ENCODE peak calls at places on chromosomes 4 and X, in eight cellular contexts. One of them, this sample, is unnamed.

GRCh38 chr4:176443646-176444409 is 124.1 kb downstream of the SPCS3 start:
- DNase-seq in lung: no peak
- DNase-seq in GM23248: peak; percentile 44
- DNase-seq in heart right ventricle: no peak
- DNase-seq in SK-N-SH: no peak
- DNase-seq in GM23338: no peak
- DNase-seq in mammary epithelial cell: peak; percentile 48
- DNase-seq in prostate gland: no peak
- DNase-seq in this sample: no peak

GRCh38 chrX:39599339-39599738 is 498.4 kb downstream of the BCOR start:
- DNase-seq in GM23338: no peak
- DNase-seq in heart right ventricle: no peak
- DNase-seq in mammary epithelial cell: no peak
- DNase-seq in GM23248: no peak
- DNase-seq in prostate gland: no peak
- DNase-seq in lung: no peak
- DNase-seq in SK-N-SH: no peak
- DNase-seq in this sample: no peak

GRCh38 chr4:39514888-39515401 is 12.3 kb downstream of the UGDH start:
- DNase-seq in GM23338: no peak
- DNase-seq in heart right ventricle: no peak
- DNase-seq in prostate gland: peak; percentile 38
- DNase-seq in SK-N-SH: no peak
- DNase-seq in mammary epithelial cell: no peak
- DNase-seq in lung: peak; percentile 72
- DNase-seq in GM23248: peak; percentile 38
- DNase-seq in this sample: no peak

GRCh38 chrX:111874241-111874640 is 1.7 kb upstream of the TRPC5OS start:
- DNase-seq in lung: no peak
- DNase-seq in heart right ventricle: no peak
- DNase-seq in mammary epithelial cell: no peak
- DNase-seq in GM23248: no peak
- DNase-seq in SK-N-SH: no peak
- DNase-seq in GM23338: no peak
- DNase-seq in prostate gland: no peak
- DNase-seq in this sample: no peak

GRCh38 chr4:128583753-128584712 is 225.5 kb upstream of the JADE1 start:
- DNase-seq in heart right ventricle: peak; percentile 50
- DNase-seq in prostate gland: no peak
- DNase-seq in mammary epithelial cell: no peak
- DNase-seq in SK-N-SH: peak; percentile 61
- DNase-seq in GM23338: no peak
- DNase-seq in lung: no peak
- DNase-seq in GM23248: peak; percentile 27
- DNase-seq in this sample: no peak

GRCh38 chr4:10074767-10075105 is 41.9 kb downstream of the WDR1 start:
- DNase-seq in SK-N-SH: no peak
- DNase-seq in lung: no peak
- DNase-seq in mammary epithelial cell: peak; percentile 46
- DNase-seq in GM23338: peak; percentile 41
- DNase-seq in GM23248: peak; percentile 84
- DNase-seq in heart right ventricle: no peak
- DNase-seq in prostate gland: no peak
- DNase-seq in this sample: no peak

GRCh38 chrX:104913348-104913747 is 307.1 kb downstream of the TEX13A start:
- DNase-seq in GM23338: peak; percentile 53
- DNase-seq in mammary epithelial cell: no peak
- DNase-seq in heart right ventricle: no peak
- DNase-seq in prostate gland: no peak
- DNase-seq in lung: no peak
- DNase-seq in GM23248: peak; percentile 13
- DNase-seq in SK-N-SH: peak; percentile 8
- DNase-seq in this sample: no peak

GRCh38 chrX:119041175-119041574 is 31.6 kb upstream of the CT47C1 start:
- DNase-seq in GM23338: no peak
- DNase-seq in GM23248: peak; percentile 83
- DNase-seq in mammary epithelial cell: peak; percentile 26
- DNase-seq in lung: peak; percentile 41
- DNase-seq in SK-N-SH: no peak
- DNase-seq in heart right ventricle: peak; percentile 60
- DNase-seq in prostate gland: no peak
- DNase-seq in this sample: peak; percentile 92

GRCh38 chrX:99857455-99857854 is 552.6 kb downstream of the PCDH19 start:
- DNase-seq in lung: no peak
- DNase-seq in SK-N-SH: peak; percentile 1
- DNase-seq in heart right ventricle: no peak
- DNase-seq in GM23248: no peak
- DNase-seq in GM23338: peak; percentile 45
- DNase-seq in prostate gland: no peak
- DNase-seq in mammary epithelial cell: no peak
- DNase-seq in this sample: no peak

GRCh38 chrX:114267127-114267526 is 316.8 kb upstream of the HTR2C start:
- DNase-seq in prostate gland: no peak
- DNase-seq in GM23338: no peak
- DNase-seq in lung: no peak
- DNase-seq in SK-N-SH: no peak
- DNase-seq in mammary epithelial cell: no peak
- DNase-seq in GM23248: no peak
- DNase-seq in heart right ventricle: no peak
- DNase-seq in this sample: no peak

GRCh38 chr4:141711211-141711610 is 74.8 kb downstream of the IL15 start:
- DNase-seq in GM23338: peak; percentile 43
- DNase-seq in heart right ventricle: no peak
- DNase-seq in SK-N-SH: no peak
- DNase-seq in mammary epithelial cell: peak; percentile 8
- DNase-seq in prostate gland: no peak
- DNase-seq in GM23248: peak; percentile 74
- DNase-seq in lung: no peak
- DNase-seq in this sample: no peak

GRCh38 chr4:96390404-96390803 is 550.5 kb downstream of the PDHA2 start:
- DNase-seq in GM23248: no peak
- DNase-seq in heart right ventricle: no peak
- DNase-seq in mammary epithelial cell: no peak
- DNase-seq in lung: no peak
- DNase-seq in SK-N-SH: no peak
- DNase-seq in prostate gland: no peak
- DNase-seq in GM23338: no peak
- DNase-seq in this sample: no peak

GRCh38 chrX:154516655-154517100 is 646 bp upstream of the FAM3A start:
- DNase-seq in GM23248: peak; percentile 77
- DNase-seq in SK-N-SH: no peak
- DNase-seq in lung: peak; percentile 41
- DNase-seq in GM23338: peak; percentile 81
- DNase-seq in heart right ventricle: no peak
- DNase-seq in mammary epithelial cell: no peak
- DNase-seq in prostate gland: no peak
- DNase-seq in this sample: no peak

GRCh38 chr4:19711871-19712270 is 539.8 kb upstream of the SLIT2 start:
- DNase-seq in mammary epithelial cell: peak; percentile 2
- DNase-seq in SK-N-SH: no peak
- DNase-seq in prostate gland: no peak
- DNase-seq in GM23338: no peak
- DNase-seq in lung: no peak
- DNase-seq in GM23248: peak; percentile 74
- DNase-seq in heart right ventricle: no peak
- DNase-seq in this sample: no peak

GRCh38 chr4:113222006-113222405 is 172.6 kb downstream of the ANK2 start:
- DNase-seq in mammary epithelial cell: no peak
- DNase-seq in SK-N-SH: no peak
- DNase-seq in GM23248: peak; percentile 60
- DNase-seq in lung: no peak
- DNase-seq in heart right ventricle: no peak
- DNase-seq in GM23338: no peak
- DNase-seq in prostate gland: no peak
- DNase-seq in this sample: no peak

GRCh38 chr4:133618963-133619362 is 469.9 kb downstream of the PCDH10 start:
- DNase-seq in GM23338: no peak
- DNase-seq in SK-N-SH: no peak
- DNase-seq in heart right ventricle: no peak
- DNase-seq in lung: no peak
- DNase-seq in GM23248: no peak
- DNase-seq in prostate gland: no peak
- DNase-seq in mammary epithelial cell: no peak
- DNase-seq in this sample: no peak

GRCh38 chr4:120630432-120630831 is 292.1 kb downstream of the PRDM5 start:
- DNase-seq in SK-N-SH: no peak
- DNase-seq in GM23248: peak; percentile 3
- DNase-seq in lung: no peak
- DNase-seq in GM23338: no peak
- DNase-seq in heart right ventricle: no peak
- DNase-seq in mammary epithelial cell: no peak
- DNase-seq in prostate gland: no peak
- DNase-seq in this sample: no peak

GRCh38 chrX:115260330-115260729 is 26.4 kb upstream of the LRCH2 start:
- DNase-seq in prostate gland: no peak
- DNase-seq in SK-N-SH: no peak
- DNase-seq in mammary epithelial cell: peak; percentile 7
- DNase-seq in lung: no peak
- DNase-seq in heart right ventricle: no peak
- DNase-seq in GM23338: no peak
- DNase-seq in GM23248: peak; percentile 35
- DNase-seq in this sample: no peak

GRCh38 chr4:112213850-112214249 is 17.7 kb upstream of the AP1AR start:
- DNase-seq in prostate gland: no peak
- DNase-seq in GM23248: peak; percentile 88
- DNase-seq in mammary epithelial cell: peak; percentile 68
- DNase-seq in SK-N-SH: no peak
- DNase-seq in GM23338: no peak
- DNase-seq in heart right ventricle: no peak
- DNase-seq in lung: no peak
- DNase-seq in this sample: no peak

GRCh38 chr4:82984459-82984858 is 26.2 kb downstream of the LIN54 start:
- DNase-seq in mammary epithelial cell: peak; percentile 77
- DNase-seq in GM23248: peak; percentile 46
- DNase-seq in GM23338: peak; percentile 17
- DNase-seq in SK-N-SH: no peak
- DNase-seq in lung: no peak
- DNase-seq in prostate gland: no peak
- DNase-seq in heart right ventricle: no peak
- DNase-seq in this sample: no peak

GRCh38 chr4:80265571-80266266 is 745 bp upstream of the FGF5 start:
- DNase-seq in mammary epithelial cell: peak; percentile 80
- DNase-seq in SK-N-SH: peak; percentile 64
- DNase-seq in lung: no peak
- DNase-seq in prostate gland: no peak
- DNase-seq in GM23248: peak; percentile 95
- DNase-seq in heart right ventricle: no peak
- DNase-seq in GM23338: peak; percentile 33
- DNase-seq in this sample: no peak

GRCh38 chrX:126967225-126967624 is 147.7 kb downstream of the PRR32 start:
- DNase-seq in mammary epithelial cell: no peak
- DNase-seq in GM23338: no peak
- DNase-seq in lung: no peak
- DNase-seq in heart right ventricle: no peak
- DNase-seq in SK-N-SH: no peak
- DNase-seq in GM23248: no peak
- DNase-seq in prostate gland: no peak
- DNase-seq in this sample: no peak
- H3K4me1 ChIP-seq in mammary epithelial cell: no peaks in the 10 kb centered on the region
- H3K4me1 ChIP-seq in GM23338: peaks cover 5% of the 10 kb centered on the region
- H3K4me1 ChIP-seq in lung: no peaks in the 10 kb centered on the region
- H3K4me1 ChIP-seq in heart right ventricle: no peaks in the 10 kb centered on the region
- H3K4me1 ChIP-seq in SK-N-SH: no peaks in the 10 kb centered on the region
- H3K4me1 ChIP-seq in GM23248: no peaks in the 10 kb centered on the region
- H3K4me1 ChIP-seq in prostate gland: no peaks in the 10 kb centered on the region
- H3K4me1 ChIP-seq in this sample: no peaks in the 10 kb centered on the region

GRCh38 chr4:151690884-151691283 is 69.9 kb downstream of the GATB start:
- DNase-seq in GM23248: peak; percentile 70
- DNase-seq in GM23338: no peak
- DNase-seq in lung: no peak
- DNase-seq in SK-N-SH: peak; percentile 36
- DNase-seq in mammary epithelial cell: no peak
- DNase-seq in prostate gland: no peak
- DNase-seq in heart right ventricle: no peak
- DNase-seq in this sample: no peak
- H3K4me1 ChIP-seq in GM23248: peaks cover 47% of the 10 kb centered on the region
- H3K4me1 ChIP-seq in GM23338: peaks cover 6% of the 10 kb centered on the region
- H3K4me1 ChIP-seq in lung: peaks cover 10% of the 10 kb centered on the region
- H3K4me1 ChIP-seq in SK-N-SH: peaks cover 57% of the 10 kb centered on the region
- H3K4me1 ChIP-seq in mammary epithelial cell: no peaks in the 10 kb centered on the region
- H3K4me1 ChIP-seq in prostate gland: peaks cover 19% of the 10 kb centered on the region
- H3K4me1 ChIP-seq in heart right ventricle: peaks cover 49% of the 10 kb centered on the region
- H3K4me1 ChIP-seq in this sample: peaks cover 54% of the 10 kb centered on the region

GRCh38 chr4:123345132-123345923 is 51.3 kb upstream of the SPRY1 start:
- DNase-seq in lung: no peak
- DNase-seq in heart right ventricle: no peak
- DNase-seq in GM23248: no peak
- DNase-seq in SK-N-SH: no peak
- DNase-seq in mammary epithelial cell: no peak
- DNase-seq in GM23338: no peak
- DNase-seq in prostate gland: no peak
- DNase-seq in this sample: no peak
- H3K4me1 ChIP-seq in lung: no peaks in the 10 kb centered on the region
- H3K4me1 ChIP-seq in heart right ventricle: peaks cover 4% of the 10 kb centered on the region
- H3K4me1 ChIP-seq in GM23248: peaks cover 5% of the 10 kb centered on the region
- H3K4me1 ChIP-seq in SK-N-SH: no peaks in the 10 kb centered on the region
- H3K4me1 ChIP-seq in mammary epithelial cell: peaks cover 4% of the 10 kb centered on the region
- H3K4me1 ChIP-seq in GM23338: peaks cover 7% of the 10 kb centered on the region
- H3K4me1 ChIP-seq in prostate gland: peaks cover 4% of the 10 kb centered on the region
- H3K4me1 ChIP-seq in this sample: peaks cover 15% of the 10 kb centered on the region

GRCh38 chr4:174383783-174384182 is 100.1 kb downstream of the CEP44 start:
- DNase-seq in prostate gland: no peak
- DNase-seq in heart right ventricle: no peak
- DNase-seq in GM23338: no peak
- DNase-seq in lung: no peak
- DNase-seq in GM23248: no peak
- DNase-seq in mammary epithelial cell: no peak
- DNase-seq in SK-N-SH: no peak
- DNase-seq in this sample: no peak

GRCh38 chr4:174394915-174395314 is 111.2 kb downstream of the CEP44 start:
- DNase-seq in GM23248: peak; percentile 73
- DNase-seq in GM23338: no peak
- DNase-seq in prostate gland: no peak
- DNase-seq in heart right ventricle: no peak
- DNase-seq in SK-N-SH: no peak
- DNase-seq in lung: no peak
- DNase-seq in mammary epithelial cell: peak; percentile 75
- DNase-seq in this sample: no peak

GRCh38 chr4:174387721-174388120 is 104.0 kb downstream of the CEP44 start:
- DNase-seq in prostate gland: no peak
- DNase-seq in lung: no peak
- DNase-seq in mammary epithelial cell: no peak
- DNase-seq in heart right ventricle: no peak
- DNase-seq in GM23338: no peak
- DNase-seq in GM23248: no peak
- DNase-seq in SK-N-SH: no peak
- DNase-seq in this sample: no peak

GRCh38 chr4:174388744-174389143 is 105.0 kb downstream of the CEP44 start:
- DNase-seq in GM23338: no peak
- DNase-seq in lung: no peak
- DNase-seq in GM23248: no peak
- DNase-seq in mammary epithelial cell: no peak
- DNase-seq in prostate gland: no peak
- DNase-seq in heart right ventricle: no peak
- DNase-seq in SK-N-SH: no peak
- DNase-seq in this sample: no peak

DNA sequence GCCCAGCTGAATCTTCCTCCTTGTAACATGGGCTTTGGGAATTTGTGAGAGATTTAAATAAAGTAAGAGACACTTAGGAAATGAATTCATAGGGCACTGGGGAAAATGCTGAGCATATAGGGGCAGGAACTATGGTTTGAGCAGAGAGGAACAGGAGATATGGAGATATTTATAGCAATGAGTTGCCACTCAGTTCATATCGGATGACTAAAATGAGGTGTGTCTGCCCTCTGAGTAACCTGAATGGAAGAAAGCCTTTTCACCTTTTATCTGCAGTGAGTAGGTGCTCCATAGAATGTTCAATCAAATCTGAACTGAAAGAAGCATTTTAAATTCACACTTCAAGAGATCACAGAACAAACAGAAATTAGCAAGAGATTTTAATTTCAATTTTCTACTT is 105.7 kb downstream of the CEP44 start:
- DNase-seq in heart right ventricle: no peak
- DNase-seq in SK-N-SH: no peak
- DNase-seq in lung: no peak
- DNase-seq in mammary epithelial cell: peak; percentile 25
- DNase-seq in prostate gland: no peak
- DNase-seq in GM23248: no peak
- DNase-seq in GM23338: no peak
- DNase-seq in this sample: no peak
- H3K4me1 ChIP-seq in heart right ventricle: no peaks in the 10 kb centered on the region
- H3K4me1 ChIP-seq in SK-N-SH: no peaks in the 10 kb centered on the region
- H3K4me1 ChIP-seq in lung: no peaks in the 10 kb centered on the region
- H3K4me1 ChIP-seq in mammary epithelial cell: no peaks in the 10 kb centered on the region
- H3K4me1 ChIP-seq in prostate gland: no peaks in the 10 kb centered on the region
- H3K4me1 ChIP-seq in GM23248: peaks cover 2% of the 10 kb centered on the region
- H3K4me1 ChIP-seq in GM23338: no peaks in the 10 kb centered on the region
- H3K4me1 ChIP-seq in this sample: peaks cover 5% of the 10 kb centered on the region

This sample was measured in vagina.